ENCODE peak calls at places on chromosome 6, in ten cellular contexts. H is naive thymus-derived CD4-positive, alpha-beta T cell; E is smooth muscle cell of the brain vasculature; P is T-helper 17 cell; J is posterior vena cava; C is frontal cortex; R is stimulated activated CD4-positive, alpha-beta T cell treated with anti-CD3 and anti-CD28 coated beads, Interleukin-15, amount 100 ng/mL, for 1 hour; L is activated T-helper 1 cell treated with Interleukin-2 at 50 U/mL for 16 hours; N is AG10803; F is GOT3. U is an unnamed sample.

GRCh38 chr6:25769983-25770382 is 15.4 kb downstream of the SLC17A4 start:
- DNase-seq in J (no peak), C (no peak), P (no peak), L (no peak), N (peak; percentile 33), E (no peak), F (no peak), R (no peak), H (no peak), U (no peak)

GRCh38 chr6:118780728-118781127 is 113.2 kb upstream of the ASF1A start:
- DNase-seq in F (no peak), C (no peak), E (no peak), L (no peak), J (no peak), N (no peak), R (no peak), P (no peak), H (no peak), U (no peak)

GRCh38 chr6:18119236-18119635 is 3.2 kb downstream of the NHLRC1 start:
- DNase-seq in R (no peak), P (no peak), J (no peak), C (no peak), E (no peak), H (no peak), N (no peak), L (no peak), F (no peak), U (no peak)

GRCh38 chr6:125927761-125928160 is 28.8 kb upstream of the HINT3 start:
- DNase-seq in R (no peak), F (no peak), L (no peak), E (no peak), H (no peak), N (no peak), J (no peak), C (no peak), P (no peak), U (no peak)

GRCh38 chr6:46453221-46453620 is 38.0 kb downstream of the RCAN2 start:
- DNase-seq in F (no peak), J (no peak), R (no peak), P (no peak), E (peak; percentile 62), C (no peak), N (peak; percentile 96), H (no peak), L (no peak), U (no peak)

GRCh38 chr6:85726206-85726605 is 83.5 kb upstream of the SYNCRIP start:
- DNase-seq in N (no peak), R (no peak), L (no peak), C (no peak), F (no peak), H (no peak), E (no peak), P (no peak), J (no peak), U (no peak)

GRCh38 chr6:109381747-109382575 is at the start of gene CD164:
- DNase-seq in L (peak; percentile 90), P (peak; percentile 93), R (peak; percentile 90), H (peak; percentile 71), N (peak; percentile 93), J (peak; percentile 98), C (peak; percentile 97), E (peak; percentile 87), F (peak; percentile 80), U (peak; percentile 94)

GRCh38 chr6:108711831-108712230 is 136.4 kb upstream of the ARMC2 start:
- DNase-seq in C (no peak), E (no peak), F (no peak), J (no peak), L (no peak), H (no peak), R (no peak), N (peak; percentile 46), P (no peak), U (no peak)

GRCh38 chr6:129312865-129313264 is 397.1 kb downstream of the ARHGAP18 start:
- DNase-seq in P (no peak), H (no peak), F (no peak), R (no peak), E (no peak), C (no peak), J (no peak), N (peak; percentile 74), L (no peak), U (no peak)